ENCODE peak calls at places on chromosomes 6 and 20, in six cellular contexts. T is ascending aorta; J is fibroblast of the aortic adventitia; S is GM23338; F is posterior vena cava; O is activated CD8-positive, alpha-beta T cell treated with anti-CD3 and anti-CD28 coated beads, Interleukin-2, amount 10 ng/mL, durations not matched to agents 7 days and 5 days. A is an unnamed sample.

GRCh38 chr6:16807956-16808355 is 46.7 kb upstream of the ATXN1 start:
- DNase-seq in T (no peak), J (no peak), S (no peak), F (no peak), O (no peak), A (no peak)

GRCh38 chr20:63521602-63522001 is 1.0 kb downstream of the PPDPF start:
- DNase-seq in T (no peak), J (no peak), S (peak), F (peak), O (no peak), A (no peak)

GRCh38 chr6:31143148-31143547 is 4.3 kb upstream of the PSORS1C2 start:
- DNase-seq in T (peak), J (peak), S (no peak), F (peak), O (no peak), A (no peak)

GRCh38 chr6:149545258-149545753 is 537 bp downstream of the PPIL4 start:
- DNase-seq in T (peak), J (peak), S (peak), F (no peak), O (peak), A (no peak)

GRCh38 chr6:9999806-10000205 is 415.1 kb downstream of the TFAP2A start:
- DNase-seq in T (no peak), J (no peak), S (no peak), F (no peak), O (no peak), A (no peak)

GRCh38 chr6:158040051-158040803 is 58.6 kb downstream of the SYNJ2 start:
- DNase-seq in T (peak), J (peak), S (no peak), F (peak), O (peak), A (peak)

GRCh38 chr6:76490456-76490855 is 418.0 kb upstream of the IMPG1 start:
- DNase-seq in T (no peak), J (no peak), S (no peak), F (no peak), O (no peak), A (no peak)

GRCh38 chr6:135990437-135990836 is 138.9 kb downstream of the PDE7B start:
- DNase-seq in T (no peak), J (no peak), S (no peak), F (no peak), O (no peak), A (no peak)

GRCh38 chr20:34578040-34578439 is 19.5 kb downstream of the MAP1LC3A start:
- DNase-seq in T (peak), J (peak), S (no peak), F (no peak), O (no peak), A (no peak)

GRCh38 chr6:1418471-1419191 is 29.3 kb downstream of the FOXF2 start:
- DNase-seq in T (peak), J (no peak), S (no peak), F (no peak), O (no peak), A (peak)

GRCh38 chr6:32148722-32149576 is 2.8 kb downstream of the PRRT1 start:
- DNase-seq in T (peak), J (no peak), S (peak), F (peak), O (peak), A (no peak)

GRCh38 chr20:52191132-52191435 is 495 bp downstream of the ZFP64 start:
- DNase-seq in T (peak), J (peak), S (peak), F (no peak), O (no peak), A (no peak)

GRCh38 chr6:38080349-38080748 is 260.8 kb downstream of the ZFAND3 start:
- DNase-seq in T (no peak), J (peak), S (no peak), F (no peak), O (no peak), A (no peak)

GRCh38 chr20:58852559-58853271 is at the start of gene GNAS:
- DNase-seq in T (no peak), J (peak), S (peak), F (no peak), O (peak), A (no peak)

GRCh38 chr20:58550661-58551060 is 35.5 kb upstream of the APCDD1L start:
- DNase-seq in T (no peak), J (peak), S (no peak), F (no peak), O (no peak), A (peak)

GRCh38 chr20:14712302-14712739 is 374.9 kb upstream of the FLRT3 start:
- DNase-seq in T (no peak), J (peak), S (peak), F (no peak), O (no peak), A (no peak)

GRCh38 chr6:40585661-40586269 is 1.4 kb downstream of the LRFN2 start:
- DNase-seq in T (no peak), J (no peak), S (peak), F (no peak), O (peak), A (no peak)

GRCh38 chr6:19851273-19852089 is 14.3 kb downstream of the ID4 start:
- DNase-seq in T (no peak), J (peak), S (peak), F (no peak), O (no peak), A (peak)

GRCh38 chr6:11606287-11606686 is 68.7 kb downstream of the TMEM170B start:
- DNase-seq in T (no peak), J (no peak), S (no peak), F (no peak), O (no peak), A (peak)

GRCh38 chr6:35764238-35764896 is 12.0 kb upstream of the CLPSL2 start:
- DNase-seq in T (no peak), J (no peak), S (peak), F (peak), O (no peak), A (no peak)

GRCh38 chr20:62287129-62287528 is 15.7 kb upstream of the ADRM1 start:
- DNase-seq in T (no peak), J (no peak), S (no peak), F (no peak), O (no peak), A (no peak)

GRCh38 chr6:72551470-72551869 is 70.4 kb upstream of the KCNQ5 start:
- DNase-seq in T (no peak), J (no peak), S (peak), F (no peak), O (no peak), A (no peak)

GRCh38 chr6:97294451-97294850 is 11.4 kb upstream of the MMS22L start:
- DNase-seq in T (no peak), J (peak), S (peak), F (no peak), O (no peak), A (no peak)

GRCh38 chr6:52720301-52720700 is 43.0 kb downstream of the GSTA2 start:
- DNase-seq in T (no peak), J (no peak), S (no peak), F (no peak), O (no peak), A (no peak)

GRCh38 chr20:60102665-60103210 is 144.5 kb downstream of the CDH26 start:
- DNase-seq in T (no peak), J (no peak), S (no peak), F (no peak), O (no peak), A (peak)

GRCh38 chr6:123323419-123324329 is 313.1 kb downstream of the TRDN start:
- DNase-seq in T (no peak), J (peak), S (no peak), F (no peak), O (no peak), A (no peak)

GRCh38 chr20:4065405-4065841 is 50.1 kb upstream of the RNF24 start:
- DNase-seq in T (peak), J (peak), S (no peak), F (no peak), O (no peak), A (no peak)

GRCh38 chr6:139627091-139627490 is 252.6 kb upstream of the CITED2 start:
- DNase-seq in T (no peak), J (no peak), S (peak), F (no peak), O (no peak), A (no peak)

GRCh38 chr6:168001037-168001348 is 3.5 kb downstream of the KIF25 start:
- DNase-seq in T (no peak), J (no peak), S (no peak), F (no peak), O (no peak), A (no peak)

GRCh38 chr6:154466971-154467679 is 43.4 kb downstream of the CNKSR3 start:
- DNase-seq in T (no peak), J (no peak), S (no peak), F (no peak), O (no peak), A (no peak)

GRCh38 chr6:42898891-42899361 is 16.9 kb upstream of the PTCRA start:
- DNase-seq in T (peak), J (peak), S (peak), F (peak), O (peak), A (no peak)

GRCh38 chr6:156102129-156102528 is 646.5 kb upstream of the NOX3 start:
- DNase-seq in T (no peak), J (peak), S (peak), F (no peak), O (no peak), A (no peak)

A was measured in LNCaP clone FGC.